ENCODE peak calls at places on chromosome 13, in eight cellular contexts. One of them, this sample, is unnamed.
A peak's percentile ranks its signal among the peaks of the same experiment; 100 is the strongest.

GRCh38 chr13:59679239-59679638 is 484.5 kb downstream of the DIAPH3 start:
- DNase-seq in GM06990: no peak
- DNase-seq in tibial artery: no peak
- DNase-seq in dorsolateral prefrontal cortex: no peak
- DNase-seq in fibroblast of pulmonary artery: no peak
- DNase-seq in H9: no peak
- DNase-seq in neural crest cell: no peak
- DNase-seq in uterus: no peak
- DNase-seq in this sample: no peak

GRCh38 chr13:36297600-36298338 is at the start of gene CCDC169:
- DNase-seq in GM06990: peak; percentile 12
- DNase-seq in tibial artery: peak; percentile 84
- DNase-seq in dorsolateral prefrontal cortex: peak; percentile 71
- DNase-seq in fibroblast of pulmonary artery: peak; percentile 58
- DNase-seq in H9: peak; percentile 93
- DNase-seq in neural crest cell: peak; percentile 49
- DNase-seq in uterus: peak; percentile 61
- DNase-seq in this sample: peak; percentile 85

GRCh38 chr13:50358715-50359367 is 343.6 kb downstream of the KCNRG start:
- DNase-seq in GM06990: no peak
- DNase-seq in tibial artery: no peak
- DNase-seq in dorsolateral prefrontal cortex: no peak
- DNase-seq in fibroblast of pulmonary artery: no peak
- DNase-seq in H9: no peak
- DNase-seq in neural crest cell: no peak
- DNase-seq in uterus: no peak
- DNase-seq in this sample: no peak

GRCh38 chr13:36673838-36674326 is at the start of gene SERTM1:
- DNase-seq in GM06990: peak; percentile 6
- DNase-seq in tibial artery: no peak
- DNase-seq in dorsolateral prefrontal cortex: peak; percentile 59
- DNase-seq in fibroblast of pulmonary artery: peak; percentile 8
- DNase-seq in H9: peak; percentile 86
- DNase-seq in neural crest cell: peak; percentile 60
- DNase-seq in uterus: peak; percentile 74
- DNase-seq in this sample: peak; percentile 85

GRCh38 chr13:21637296-21637695 is 33.3 kb upstream of the MICU2 start:
- DNase-seq in GM06990: no peak
- DNase-seq in tibial artery: no peak
- DNase-seq in dorsolateral prefrontal cortex: no peak
- DNase-seq in fibroblast of pulmonary artery: peak; percentile 22
- DNase-seq in H9: no peak
- DNase-seq in neural crest cell: no peak
- DNase-seq in uterus: no peak
- DNase-seq in this sample: no peak

GRCh38 chr13:86399572-86399971 is 600.4 kb upstream of the SLITRK6 start:
- DNase-seq in GM06990: no peak
- DNase-seq in tibial artery: no peak
- DNase-seq in dorsolateral prefrontal cortex: no peak
- DNase-seq in fibroblast of pulmonary artery: no peak
- DNase-seq in H9: no peak
- DNase-seq in neural crest cell: no peak
- DNase-seq in uterus: no peak
- DNase-seq in this sample: no peak

GRCh38 chr13:37293295-37293694 is 187.8 kb upstream of the CSNK1A1L start:
- DNase-seq in GM06990: no peak
- DNase-seq in tibial artery: no peak
- DNase-seq in dorsolateral prefrontal cortex: no peak
- DNase-seq in fibroblast of pulmonary artery: no peak
- DNase-seq in H9: no peak
- DNase-seq in neural crest cell: no peak
- DNase-seq in uterus: no peak
- DNase-seq in this sample: no peak

GRCh38 chr13:50948576-50948975 is 39.0 kb downstream of the RNASEH2B start:
- DNase-seq in GM06990: no peak
- DNase-seq in tibial artery: no peak
- DNase-seq in dorsolateral prefrontal cortex: no peak
- DNase-seq in fibroblast of pulmonary artery: no peak
- DNase-seq in H9: no peak
- DNase-seq in neural crest cell: no peak
- DNase-seq in uterus: no peak
- DNase-seq in this sample: no peak

GRCh38 chr13:57634829-57635165 is 3.3 kb downstream of the PCDH17 start:
- DNase-seq in GM06990: no peak
- DNase-seq in tibial artery: peak; percentile 64
- DNase-seq in dorsolateral prefrontal cortex: peak; percentile 45
- DNase-seq in fibroblast of pulmonary artery: no peak
- DNase-seq in H9: peak; percentile 58
- DNase-seq in neural crest cell: no peak
- DNase-seq in uterus: no peak
- DNase-seq in this sample: peak; percentile 52

GRCh38 chr13:73859841-73860240 is 274.4 kb downstream of the KLF12 start:
- DNase-seq in GM06990: no peak
- DNase-seq in tibial artery: no peak
- DNase-seq in dorsolateral prefrontal cortex: no peak
- DNase-seq in fibroblast of pulmonary artery: no peak
- DNase-seq in H9: no peak
- DNase-seq in neural crest cell: no peak
- DNase-seq in uterus: no peak
- DNase-seq in this sample: no peak

GRCh38 chr13:32940601-32941000 is 75.6 kb upstream of the KL start:
- DNase-seq in GM06990: no peak
- DNase-seq in tibial artery: no peak
- DNase-seq in dorsolateral prefrontal cortex: no peak
- DNase-seq in fibroblast of pulmonary artery: peak; percentile 44
- DNase-seq in H9: no peak
- DNase-seq in neural crest cell: no peak
- DNase-seq in uterus: no peak
- DNase-seq in this sample: no peak

GRCh38 chr13:93249918-93250306 is 23.3 kb downstream of the GPC6 start:
- DNase-seq in GM06990: no peak
- DNase-seq in tibial artery: no peak
- DNase-seq in dorsolateral prefrontal cortex: no peak
- DNase-seq in fibroblast of pulmonary artery: no peak
- DNase-seq in H9: no peak
- DNase-seq in neural crest cell: no peak
- DNase-seq in uterus: no peak
- DNase-seq in this sample: no peak

GRCh38 chr13:30088312-30088855 is 219.0 kb downstream of the KATNAL1 start:
- DNase-seq in GM06990: no peak
- DNase-seq in tibial artery: no peak
- DNase-seq in dorsolateral prefrontal cortex: no peak
- DNase-seq in fibroblast of pulmonary artery: no peak
- DNase-seq in H9: no peak
- DNase-seq in neural crest cell: no peak
- DNase-seq in uterus: no peak
- DNase-seq in this sample: peak; percentile 35

GRCh38 chr13:45196091-45196490 is 4.8 kb downstream of the KCTD4 start:
- DNase-seq in GM06990: no peak
- DNase-seq in tibial artery: no peak
- DNase-seq in dorsolateral prefrontal cortex: no peak
- DNase-seq in fibroblast of pulmonary artery: peak; percentile 36
- DNase-seq in H9: no peak
- DNase-seq in neural crest cell: no peak
- DNase-seq in uterus: no peak
- DNase-seq in this sample: no peak

GRCh38 chr13:45195421-45195820 is 5.4 kb downstream of the KCTD4 start:
- DNase-seq in GM06990: no peak
- DNase-seq in tibial artery: no peak
- DNase-seq in dorsolateral prefrontal cortex: no peak
- DNase-seq in fibroblast of pulmonary artery: no peak
- DNase-seq in H9: no peak
- DNase-seq in neural crest cell: no peak
- DNase-seq in uterus: no peak
- DNase-seq in this sample: no peak

GRCh38 chr13:45196622-45197021 is 4.2 kb downstream of the KCTD4 start:
- DNase-seq in GM06990: no peak
- DNase-seq in tibial artery: no peak
- DNase-seq in dorsolateral prefrontal cortex: no peak
- DNase-seq in fibroblast of pulmonary artery: peak; percentile 25
- DNase-seq in H9: no peak
- DNase-seq in neural crest cell: no peak
- DNase-seq in uterus: no peak
- DNase-seq in this sample: no peak

GRCh38 chr13:45191874-45192273 is 9.0 kb downstream of the KCTD4 start:
- DNase-seq in GM06990: no peak
- DNase-seq in tibial artery: no peak
- DNase-seq in dorsolateral prefrontal cortex: no peak
- DNase-seq in fibroblast of pulmonary artery: no peak
- DNase-seq in H9: no peak
- DNase-seq in neural crest cell: no peak
- DNase-seq in uterus: no peak
- DNase-seq in this sample: no peak

DNA sequence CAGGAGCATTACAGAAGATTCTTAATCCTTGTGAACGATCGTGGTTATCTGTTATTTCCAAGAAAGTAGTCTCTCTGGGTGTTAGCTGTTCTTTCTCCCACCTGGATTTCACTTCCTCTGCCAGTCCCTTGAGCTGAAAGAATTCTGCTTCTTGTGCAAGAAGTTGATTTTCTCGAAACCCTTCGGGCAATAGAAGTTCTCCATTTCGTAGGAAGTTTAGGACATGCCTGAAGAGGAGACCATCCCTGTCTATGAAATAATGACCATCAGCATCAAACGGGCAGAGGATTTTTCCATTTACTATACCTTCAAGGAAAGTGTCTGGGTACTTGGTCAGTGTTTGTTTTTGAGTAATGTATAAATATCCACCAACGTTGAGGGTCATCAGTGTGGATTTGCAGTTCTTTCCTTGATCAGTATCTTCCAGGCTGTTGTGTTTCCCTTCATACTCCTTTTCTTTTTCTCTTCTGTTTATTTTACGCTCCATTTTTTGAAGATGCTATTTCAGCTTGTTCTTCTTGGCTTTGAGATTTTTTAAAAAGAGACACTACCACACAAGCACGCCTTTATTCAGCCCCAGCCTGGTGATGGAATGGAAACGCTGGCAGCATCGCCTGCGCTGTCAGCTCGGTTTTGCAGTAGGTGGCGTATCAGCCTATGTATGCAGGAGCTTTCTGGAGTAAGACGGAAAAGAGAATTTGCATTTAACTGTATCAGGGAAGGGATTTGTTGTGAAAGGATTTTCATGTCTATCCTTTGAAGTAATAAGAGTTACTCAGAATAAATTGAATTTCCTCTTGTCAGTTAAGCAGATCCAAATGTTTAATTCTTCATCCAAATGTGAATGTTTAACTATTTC is 6.5 kb downstream of the KCTD4 start:
- DNase-seq in GM06990: no peak
- DNase-seq in tibial artery: peak; percentile 67
- DNase-seq in dorsolateral prefrontal cortex: peak; percentile 88
- DNase-seq in fibroblast of pulmonary artery: peak; percentile 74
- DNase-seq in H9: peak; percentile 43
- DNase-seq in neural crest cell: no peak
- DNase-seq in uterus: no peak
- DNase-seq in this sample: peak; percentile 37
- TF ChIP-seq CTCF in GM06990: no peak
- TF ChIP-seq CTCF in tibial artery: no peak
- TF ChIP-seq CTCF in dorsolateral prefrontal cortex: peak; percentile 60
- TF ChIP-seq CTCF in fibroblast of pulmonary artery: peak; percentile 68
- TF ChIP-seq CTCF in H9: peak; percentile 57
- TF ChIP-seq CTCF in neural crest cell: no peak
- TF ChIP-seq CTCF in uterus: no peak
- TF ChIP-seq CTCF in this sample: no peak

DNA sequence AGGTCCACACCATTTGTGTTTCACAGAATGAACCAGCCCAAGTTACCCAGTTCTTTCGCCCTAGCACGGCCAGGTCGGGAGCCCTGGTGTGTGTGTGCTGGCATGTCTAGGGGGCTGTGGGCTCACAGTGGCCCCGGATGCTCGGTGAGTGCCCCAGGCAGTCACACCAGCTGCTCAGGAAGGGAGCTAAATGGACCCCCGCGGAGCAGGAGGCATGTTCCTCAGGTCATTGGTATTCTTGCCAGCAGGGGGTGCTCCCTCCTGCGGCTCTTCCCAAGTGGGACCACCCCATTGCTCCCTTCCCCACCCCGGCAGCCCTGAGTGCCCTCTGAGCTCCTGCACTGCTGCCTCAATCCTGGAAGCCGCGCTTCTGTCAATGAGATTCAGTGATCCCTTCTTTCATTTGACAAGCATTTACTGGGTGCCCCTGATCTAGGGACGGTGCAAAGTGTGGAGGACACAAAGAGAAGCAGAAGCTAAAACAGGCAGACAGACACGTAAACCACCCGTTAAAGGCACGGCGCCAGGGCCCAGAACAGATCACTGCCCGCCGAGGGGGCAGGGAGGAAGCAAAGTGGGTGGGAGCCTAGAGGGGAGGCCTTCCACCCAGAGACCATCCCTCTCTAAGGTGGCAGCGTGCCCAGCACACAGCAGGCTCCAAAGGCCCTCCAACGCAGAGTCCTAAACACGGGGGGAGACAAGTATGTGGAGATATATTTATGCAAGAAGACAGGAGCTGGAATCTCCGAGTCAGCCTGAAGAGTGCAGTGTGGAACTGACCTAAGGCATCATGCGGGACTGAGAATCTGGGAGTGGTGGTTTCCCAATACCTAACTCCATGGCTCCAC is 5.2 kb upstream of the ADPRHL1 start:
- DNase-seq in GM06990: no peak
- DNase-seq in tibial artery: no peak
- DNase-seq in dorsolateral prefrontal cortex: no peak
- DNase-seq in fibroblast of pulmonary artery: peak; percentile 20
- DNase-seq in H9: peak; percentile 53
- DNase-seq in neural crest cell: no peak
- DNase-seq in uterus: peak; percentile 29
- DNase-seq in this sample: peak; percentile 65
- TF ChIP-seq CTCF in GM06990: peak; percentile 42
- TF ChIP-seq CTCF in tibial artery: no peak
- TF ChIP-seq CTCF in dorsolateral prefrontal cortex: peak; percentile 32
- TF ChIP-seq CTCF in fibroblast of pulmonary artery: peak; percentile 40
- TF ChIP-seq CTCF in H9: peak; percentile 41
- TF ChIP-seq CTCF in neural crest cell: peak; percentile 51
- TF ChIP-seq CTCF in uterus: peak; percentile 12
- TF ChIP-seq CTCF in this sample: peak; percentile 60

GRCh38 chr13:34420975-34421719 is 520.9 kb upstream of the NBEA start:
- DNase-seq in GM06990: no peak
- DNase-seq in tibial artery: no peak
- DNase-seq in dorsolateral prefrontal cortex: no peak
- DNase-seq in fibroblast of pulmonary artery: no peak
- DNase-seq in H9: no peak
- DNase-seq in neural crest cell: no peak
- DNase-seq in uterus: no peak
- DNase-seq in this sample: no peak
- TF ChIP-seq CTCF in GM06990: no peak
- TF ChIP-seq CTCF in tibial artery: no peak
- TF ChIP-seq CTCF in dorsolateral prefrontal cortex: no peak
- TF ChIP-seq CTCF in fibroblast of pulmonary artery: peak; percentile 34
- TF ChIP-seq CTCF in H9: peak; percentile 48
- TF ChIP-seq CTCF in neural crest cell: peak; percentile 51
- TF ChIP-seq CTCF in uterus: no peak
- TF ChIP-seq CTCF in this sample: peak; percentile 36

DNA sequence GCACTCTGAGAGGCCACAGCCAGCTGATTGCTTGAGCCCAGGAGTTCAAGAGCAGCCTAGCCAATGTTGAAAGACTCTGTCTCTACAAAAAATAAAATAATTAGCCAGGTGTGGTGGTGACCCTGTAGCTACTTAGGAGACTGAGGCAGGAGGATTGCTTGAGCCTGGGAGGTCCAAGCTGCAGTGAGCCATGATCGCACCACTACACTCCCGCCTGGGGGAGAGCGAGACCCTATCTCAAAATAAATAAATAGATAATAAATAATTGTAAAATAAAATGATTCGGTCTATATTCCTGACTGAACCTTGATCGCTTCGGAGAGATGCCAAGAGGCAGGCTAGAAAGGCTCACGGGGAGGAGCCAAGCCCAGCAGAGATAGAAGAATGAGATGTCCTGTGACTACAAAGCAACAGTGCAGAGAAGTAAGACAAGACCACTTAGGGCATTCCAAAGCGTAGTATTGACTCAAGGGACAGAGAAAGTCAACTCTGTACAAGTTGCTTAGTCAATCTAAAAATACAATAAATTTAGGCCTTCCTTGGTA is 12.8 kb downstream of the SHISA2 start:
- DNase-seq in GM06990: no peak
- DNase-seq in tibial artery: no peak
- DNase-seq in dorsolateral prefrontal cortex: no peak
- DNase-seq in fibroblast of pulmonary artery: no peak
- DNase-seq in H9: no peak
- DNase-seq in neural crest cell: no peak
- DNase-seq in uterus: no peak
- DNase-seq in this sample: no peak
- TF ChIP-seq CTCF in GM06990: no peak
- TF ChIP-seq CTCF in tibial artery: no peak
- TF ChIP-seq CTCF in dorsolateral prefrontal cortex: no peak
- TF ChIP-seq CTCF in fibroblast of pulmonary artery: no peak
- TF ChIP-seq CTCF in H9: no peak
- TF ChIP-seq CTCF in neural crest cell: no peak
- TF ChIP-seq CTCF in uterus: no peak
- TF ChIP-seq CTCF in this sample: no peak